ENCODE peak calls at places on chromosomes 4 and X, in eight cellular contexts. W is sigmoid colon, F is glutamatergic neuron, E is esophagus squamous epithelium, M is dorsolateral prefrontal cortex, S is tibial artery, K is adrenal gland, P is HepG2. N is an unnamed sample.
A peak's percentile ranks its signal among the peaks of the same experiment; 100 is the strongest.

GRCh38 chr4:124754671-124755070 is 42.1 kb upstream of the ANKRD50 start:
- DNase-seq in P (no peak), F (no peak), E (no peak), S (no peak), M (no peak), W (no peak), K (no peak), N (no peak)

GRCh38 chr4:48275247-48275646 is 5.6 kb upstream of the TEC start:
- DNase-seq in P (peak; percentile 15), W (no peak), M (no peak), K (no peak), E (no peak), F (no peak), S (no peak), N (peak; percentile 18)

GRCh38 chr4:106659386-106659785 is 290.8 kb upstream of the GIMD1 start:
- DNase-seq in F (no peak), W (no peak), K (no peak), M (no peak), E (no peak), P (no peak), S (no peak), N (no peak)

GRCh38 chr4:184147858-184148799 is 69.5 kb downstream of the ENPP6 start:
- DNase-seq in E (no peak), S (no peak), W (no peak), K (no peak), F (no peak), M (no peak), P (no peak), N (no peak)

GRCh38 chr4:56146956-56147355 is 198.2 kb downstream of the CEP135 start:
- DNase-seq in F (no peak), M (no peak), K (no peak), S (no peak), P (no peak), W (no peak), E (no peak), N (no peak)

GRCh38 chrX:21838937-21839333 is 482 bp upstream of the MBTPS2 start:
- DNase-seq in W (no peak), P (peak; percentile 1), M (no peak), E (no peak), F (no peak), K (no peak), S (no peak), N (no peak)

GRCh38 chr4:1449833-1450741 is 43.8 kb upstream of the NKX1-1 start:
- DNase-seq in K (peak; percentile 15), W (peak; percentile 54), P (no peak), M (peak; percentile 23), F (no peak), S (no peak), E (no peak), N (no peak)

GRCh38 chr4:172142331-172142738 is 329.1 kb downstream of the GALNTL6 start:
- DNase-seq in S (no peak), M (no peak), F (no peak), E (no peak), W (no peak), P (no peak), K (no peak), N (no peak)

GRCh38 chr4:186684889-186685309 is 38.8 kb downstream of the FAT1 start:
- DNase-seq in S (no peak), E (no peak), P (peak; percentile 93), M (no peak), K (no peak), F (no peak), W (no peak), N (no peak)

GRCh38 chr4:127995776-127996175 is 30.6 kb downstream of the ABHD18 start:
- DNase-seq in K (no peak), F (no peak), E (no peak), P (no peak), W (no peak), M (no peak), S (no peak), N (no peak)

GRCh38 chr4:127993150-127993549 is 27.9 kb downstream of the ABHD18 start:
- DNase-seq in E (no peak), S (no peak), M (no peak), P (no peak), W (no peak), K (no peak), F (no peak), N (no peak)

DNA sequence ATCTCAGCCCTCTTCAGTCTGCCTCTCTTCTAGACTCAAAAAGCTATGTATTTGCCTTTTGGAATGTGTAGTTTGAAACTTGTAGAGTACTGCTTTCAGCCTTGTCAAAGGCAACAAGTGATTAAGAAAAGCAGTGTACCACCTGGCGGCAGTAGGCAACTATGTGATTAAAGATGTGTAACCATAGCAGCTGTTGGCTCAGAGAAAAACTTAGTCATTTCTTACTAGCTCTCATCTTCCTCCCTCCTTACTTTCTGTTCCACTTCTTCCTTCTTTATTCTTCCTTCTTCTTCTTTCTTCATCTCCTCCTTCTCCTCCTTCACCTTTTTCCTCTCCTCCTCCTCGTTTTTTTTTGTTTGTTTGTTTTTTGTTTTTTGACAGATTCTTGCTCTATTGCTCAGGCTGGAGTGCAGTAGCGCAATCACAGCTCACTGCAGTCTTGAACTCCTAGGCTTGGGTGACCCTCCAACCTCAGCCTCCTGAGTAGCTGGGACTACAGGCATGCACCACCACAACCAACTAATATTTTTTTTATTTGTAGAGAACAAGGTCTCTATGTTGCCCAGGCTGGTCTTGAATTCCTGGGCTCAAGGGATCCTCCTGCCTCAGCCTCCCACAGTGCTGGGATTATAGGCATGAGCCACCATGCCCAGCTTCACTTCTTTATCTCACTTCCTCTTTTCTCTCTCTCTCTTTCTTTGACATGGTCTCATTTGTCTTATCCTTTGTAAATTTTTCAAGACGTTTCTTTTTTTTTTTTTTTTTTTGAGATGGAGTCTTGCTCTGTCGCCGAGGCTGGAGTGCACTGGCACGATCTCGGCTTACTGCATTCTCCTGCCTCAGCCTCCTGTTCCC is 32.6 kb downstream of the ABHD18 start:
- DNase-seq in W (no peak), M (no peak), S (no peak), F (no peak), E (no peak), P (no peak), K (no peak), N (peak; percentile 49)
- TF ChIP-seq CTCF in W (no peak), M (no peak), S (no peak), F (no peak), E (peak; percentile 44), P (no peak), K (peak; percentile 30), N (no peak)

GRCh38 chrX:116490091-116490490 is 27.3 kb upstream of the CT83 start:
- DNase-seq in M (no peak), K (no peak), S (no peak), E (no peak), P (no peak), F (no peak), W (no peak), N (no peak)
- TF ChIP-seq CTCF in M (peak; percentile 48), K (no peak), S (no peak), E (peak; percentile 45), P (peak; percentile 8), F (peak; percentile 20), W (no peak), N (no peak)

GRCh38 chr4:67871867-67872266 is 11.9 kb downstream of the TMPRSS11D start:
- DNase-seq in K (no peak), E (no peak), F (no peak), M (no peak), S (no peak), P (peak; percentile 24), W (no peak), N (no peak)
- TF ChIP-seq CTCF in K (peak; percentile 29), E (peak; percentile 71), F (no peak), M (peak; percentile 48), S (no peak), P (peak; percentile 52), W (no peak), N (no peak)

GRCh38 chrX:133335027-133335426 is 80.3 kb downstream of the GPC4 start:
- DNase-seq in M (no peak), W (no peak), S (no peak), E (no peak), K (peak; percentile 49), P (no peak), F (no peak), N (peak; percentile 11)
- TF ChIP-seq CTCF in M (peak; percentile 58), W (peak; percentile 45), S (peak; percentile 45), E (peak; percentile 54), K (peak; percentile 49), P (no peak), F (peak; percentile 58), N (peak; percentile 46)

GRCh38 chr4:147596377-147596776 is 20.8 kb upstream of the TMEM184C start:
- DNase-seq in K (no peak), W (no peak), M (no peak), S (no peak), P (no peak), F (no peak), E (no peak), N (no peak)
- TF ChIP-seq CTCF in K (no peak), W (no peak), M (no peak), S (no peak), P (no peak), F (no peak), E (no peak), N (no peak)

GRCh38 chrX:70013483-70014222 is 36.1 kb downstream of the AWAT2 start:
- DNase-seq in W (no peak), S (no peak), M (no peak), K (no peak), P (no peak), F (no peak), E (no peak), N (no peak)

GRCh38 chrX:70012756-70013155 is 37.0 kb downstream of the AWAT2 start:
- DNase-seq in M (no peak), S (no peak), F (no peak), E (no peak), K (no peak), P (no peak), W (no peak), N (no peak)

GRCh38 chrX:70009049-70009448 is 40.7 kb downstream of the AWAT2 start:
- DNase-seq in M (no peak), E (no peak), W (no peak), P (no peak), K (no peak), F (no peak), S (no peak), N (no peak)

GRCh38 chrX:70009970-70010369 is 39.8 kb downstream of the AWAT2 start:
- DNase-seq in M (no peak), P (no peak), S (no peak), E (no peak), K (no peak), W (no peak), F (no peak), N (no peak)

DNA sequence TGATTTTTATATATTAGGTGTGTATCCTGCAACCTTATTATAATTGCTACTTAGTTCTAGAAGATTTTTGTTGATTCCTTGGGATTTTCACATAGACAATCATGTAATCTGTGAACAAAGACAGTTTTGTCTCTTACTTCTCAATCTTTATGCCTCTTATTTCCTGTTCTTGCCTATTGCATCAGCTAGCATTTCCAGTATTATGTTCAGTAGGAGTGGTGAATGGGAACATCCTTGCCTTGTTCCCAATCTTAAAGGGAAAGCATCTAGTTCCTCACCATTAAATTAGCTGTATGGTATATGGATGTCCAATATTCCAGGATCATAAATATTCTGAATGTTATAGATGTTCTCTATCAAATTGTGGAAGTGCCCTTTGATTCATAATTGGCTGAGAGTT is 41.8 kb downstream of the AWAT2 start:
- DNase-seq in P (no peak), S (no peak), K (no peak), F (no peak), E (no peak), W (no peak), M (no peak), N (no peak)
- TF ChIP-seq CTCF in P (no peak), S (no peak), K (no peak), F (no peak), E (no peak), W (no peak), M (no peak), N (no peak)

GRCh38 chr4:116055857-116056827 is 942.7 kb upstream of the NDST4 start:
- DNase-seq in M (no peak), P (no peak), S (no peak), E (no peak), F (no peak), K (no peak), W (no peak), N (no peak)
- TF ChIP-seq CTCF in M (peak; percentile 43), P (no peak), S (no peak), E (no peak), F (peak; percentile 48), K (no peak), W (no peak), N (no peak)